ENCODE peak calls at places on chromosome 13, in seven cellular contexts. V is brain microvascular endothelial cell, T is T-cell, Z is GM20000, D is fibroblast of pulmonary artery, H is KG1, C is RPMI7951. E is an unnamed sample.

GRCh38 chr13:112057736-112058518 is 9.0 kb upstream of the SOX1 start:
- DNase-seq in V (no peak), T (no peak), Z (no peak), D (no peak), H (no peak), C (no peak), E (no peak)

GRCh38 chr13:114142137-114142550 is 9.7 kb upstream of the RASA3 start:
- DNase-seq in V (no peak), T (peak), Z (no peak), D (no peak), H (no peak), C (no peak), E (no peak)

GRCh38 chr13:45196091-45196490 is 4.8 kb downstream of the KCTD4 start:
- DNase-seq in V (no peak), T (no peak), Z (no peak), D (peak), H (no peak), C (no peak), E (no peak)

GRCh38 chr13:89925107-89925506 is 1422.4 kb upstream of the MIR17HG start:
- DNase-seq in V (no peak), T (no peak), Z (no peak), D (peak), H (peak), C (peak), E (no peak)

GRCh38 chr13:63381078-63381859 is 1965.6 kb upstream of the PCDH20 start:
- DNase-seq in V (no peak), T (no peak), Z (no peak), D (peak), H (no peak), C (no peak), E (no peak)

GRCh38 chr13:30804474-30804873 is 69.1 kb downstream of the ALOX5AP start:
- DNase-seq in V (no peak), T (no peak), Z (no peak), D (no peak), H (no peak), C (peak), E (no peak)

GRCh38 chr13:44768233-44768632 is 192.1 kb upstream of the TSC22D1 start:
- DNase-seq in V (no peak), T (no peak), Z (peak), D (peak), H (peak), C (no peak), E (no peak)

GRCh38 chr13:40679586-40679985 is 13.1 kb upstream of the FOXO1 start:
- DNase-seq in V (no peak), T (no peak), Z (no peak), D (no peak), H (no peak), C (no peak), E (no peak)

GRCh38 chr13:76656056-76656455 is 230.1 kb downstream of the KCTD12 start:
- DNase-seq in V (no peak), T (no peak), Z (no peak), D (no peak), H (no peak), C (no peak), E (no peak)

GRCh38 chr13:41956272-41956671 is 4.6 kb downstream of the VWA8 start:
- DNase-seq in V (no peak), T (no peak), Z (no peak), D (no peak), H (no peak), C (no peak), E (no peak)

GRCh38 chr13:80814541-80814940 is 473.6 kb upstream of the SPRY2 start:
- DNase-seq in V (peak), T (no peak), Z (no peak), D (peak), H (no peak), C (no peak), E (no peak)

GRCh38 chr13:44710576-44710975 is 134.4 kb upstream of the TSC22D1 start:
- DNase-seq in V (peak), T (no peak), Z (peak), D (peak), H (no peak), C (peak), E (no peak)